ENCODE peak calls at places on chromosome 16, in eight cellular contexts. J, U, M, I, E, Z, D and N are unnamed samples.

GRCh38 chr16:83717308-83717707 is 90.5 kb upstream of the HSBP1 start:
- DNase-seq in D (no peak), J (no peak), M (no peak), U (no peak), I (no peak), Z (no peak), E (no peak), N (peak)

GRCh38 chr16:69171325-69172095 is 15.5 kb upstream of the SNTB2 start:
- DNase-seq in D (no peak), J (no peak), U (no peak), I (no peak), M (no peak), Z (no peak), E (no peak), N (no peak)

GRCh38 chr16:31480851-31481250 is 2.1 kb upstream of the SLC5A2 start:
- DNase-seq in Z (no peak), M (no peak), D (no peak), I (no peak), E (no peak), J (no peak), U (peak), N (no peak)

GRCh38 chr16:27405546-27406451 is 3.8 kb downstream of the IL21R start:
- DNase-seq in M (peak), J (no peak), E (no peak), I (no peak), D (no peak), Z (no peak), U (no peak), N (no peak)

GRCh38 chr16:69448470-69449193 is 24.2 kb downstream of the CYB5B start:
- DNase-seq in D (no peak), I (no peak), Z (peak), U (no peak), E (no peak), J (no peak), M (peak), N (no peak)

GRCh38 chr16:3498988-3499387 is 1.8 kb upstream of the CLUAP1 start:
- DNase-seq in E (no peak), Z (no peak), J (no peak), M (no peak), I (no peak), D (no peak), U (no peak), N (no peak)

GRCh38 chr16:24491721-24492120 is 47.6 kb upstream of the RBBP6 start:
- DNase-seq in E (no peak), I (no peak), M (no peak), U (no peak), D (no peak), J (no peak), Z (no peak), N (no peak)

GRCh38 chr16:78210305-78210704 is 110.9 kb downstream of the WWOX start:
- DNase-seq in E (no peak), I (no peak), M (peak), Z (no peak), U (no peak), J (no peak), D (no peak), N (peak)

GRCh38 chr16:67663151-67663876 is 2.6 kb downstream of the PARD6A start:
- DNase-seq in U (no peak), Z (no peak), E (no peak), D (no peak), J (no peak), I (no peak), M (no peak), N (no peak)

GRCh38 chr16:14284930-14285541 is 213.9 kb downstream of the MRTFB start:
- DNase-seq in M (peak), Z (peak), J (no peak), D (no peak), I (no peak), U (no peak), E (peak), N (no peak)

GRCh38 chr16:1615761-1616160 is 3.6 kb downstream of the CRAMP1 start:
- DNase-seq in I (no peak), U (no peak), M (no peak), Z (no peak), D (no peak), E (no peak), J (no peak), N (no peak)

GRCh38 chr16:49330562-49331201 is 42.9 kb upstream of the C16orf78 start:
- DNase-seq in I (no peak), E (no peak), D (no peak), U (no peak), M (no peak), Z (no peak), J (no peak), N (no peak)